ENCODE peak calls at places on chromosomes 1 and 21, in nine cellular contexts. M, Q, C, N, L, Z, V, B and F are unnamed samples.

GRCh38 chr1:116262207-116262994 is 110.6 kb upstream of the ATP1A1 start:
- DNase-seq in C (no peak), B (no peak), Q (no peak), N (no peak), V (no peak), L (no peak), Z (no peak), M (no peak), F (no peak)

GRCh38 chr1:183460596-183460995 is 11.7 kb upstream of the SMG7 start:
- DNase-seq in M (no peak), B (no peak), V (no peak), N (no peak), C (no peak), Z (no peak), L (no peak), Q (no peak), F (no peak)

GRCh38 chr1:27070390-27071048 is 57.9 kb upstream of the TENT5B start:
- DNase-seq in L (no peak), Z (no peak), C (peak; percentile 53), B (no peak), M (no peak), Q (no peak), N (no peak), V (no peak), F (no peak)

GRCh38 chr1:27891196-27891889 is 19.0 kb downstream of the THEMIS2 start:
- DNase-seq in B (no peak), V (no peak), C (no peak), N (no peak), Q (no peak), Z (no peak), M (no peak), L (peak; percentile 67), F (no peak)

GRCh38 chr1:200336901-200337391 is 72.9 kb downstream of the ZNF281 start:
- DNase-seq in C (no peak), B (no peak), Q (no peak), V (no peak), N (no peak), Z (no peak), M (no peak), L (no peak), F (no peak)

GRCh38 chr1:86938450-86938849 is 24.0 kb downstream of the HS2ST1 start:
- DNase-seq in Z (no peak), M (no peak), B (no peak), V (no peak), L (no peak), N (no peak), Q (no peak), C (no peak), F (no peak)

GRCh38 chr1:24216254-24216653 is 29.2 kb upstream of the IFNLR1 start:
- DNase-seq in B (no peak), Q (no peak), C (peak; percentile 74), V (no peak), N (no peak), Z (no peak), L (no peak), M (no peak), F (no peak)

GRCh38 chr1:239814306-239814881 is 277.3 kb upstream of the FMN2 start:
- DNase-seq in L (peak; percentile 60), Q (peak; percentile 67), Z (no peak), M (no peak), V (no peak), N (no peak), B (no peak), C (peak; percentile 53), F (peak; percentile 44)

GRCh38 chr1:4962836-4963235 is 308.4 kb downstream of the AJAP1 start:
- DNase-seq in Q (no peak), V (no peak), L (no peak), B (no peak), M (no peak), Z (no peak), N (no peak), C (no peak), F (no peak)

GRCh38 chr1:167486090-167486824 is 32.1 kb downstream of the CD247 start:
- DNase-seq in N (no peak), C (no peak), M (no peak), V (no peak), B (peak; percentile 26), Q (peak; percentile 51), L (no peak), Z (no peak), F (no peak)

GRCh38 chr1:244653439-244654283 is 735 bp downstream of the DESI2 start:
- DNase-seq in Z (peak; percentile 3), L (no peak), C (no peak), Q (no peak), N (peak; percentile 12), V (no peak), M (no peak), B (no peak), F (no peak)

GRCh38 chr1:47809301-47810084 is 187.7 kb downstream of the TRABD2B start:
- DNase-seq in C (peak; percentile 68), N (no peak), B (no peak), Z (no peak), Q (no peak), V (no peak), M (no peak), L (no peak), F (no peak)

GRCh38 chr1:246035060-246035531 is 472.0 kb downstream of the SMYD3 start:
- DNase-seq in Z (no peak), M (no peak), V (no peak), N (no peak), B (no peak), C (no peak), L (no peak), Q (peak; percentile 31), F (no peak)

GRCh38 chr1:2192031-2192995 is 2.3 kb downstream of the FAAP20 start:
- DNase-seq in L (no peak), V (no peak), M (no peak), N (no peak), Q (no peak), Z (no peak), C (no peak), B (no peak), F (peak; percentile 58)

GRCh38 chr1:36511804-36512798 is 29.4 kb upstream of the CSF3R start:
- DNase-seq in N (no peak), B (no peak), C (no peak), V (peak; percentile 10), M (no peak), Z (no peak), Q (no peak), L (no peak), F (no peak)

GRCh38 chr1:27570823-27571222 is 33.1 kb downstream of the AHDC1 start:
- DNase-seq in V (no peak), N (peak; percentile 62), Q (no peak), Z (peak; percentile 67), C (peak; percentile 90), M (no peak), L (no peak), B (no peak), F (peak; percentile 57)

GRCh38 chr1:181076852-181077251 is 11.6 kb upstream of the IER5 start:
- DNase-seq in C (no peak), L (no peak), M (no peak), V (no peak), Q (no peak), B (no peak), Z (no peak), N (no peak), F (no peak)

GRCh38 chr1:92599184-92599583 is 112.5 kb upstream of the GFI1 start:
- DNase-seq in B (no peak), Q (peak; percentile 20), Z (no peak), L (no peak), M (no peak), N (no peak), C (no peak), V (no peak), F (no peak)

GRCh38 chr1:51433269-51433971 is 85.6 kb downstream of the EPS15 start:
- DNase-seq in C (no peak), Q (no peak), Z (no peak), L (no peak), M (no peak), B (no peak), N (no peak), V (peak; percentile 9), F (no peak)

GRCh38 chr1:104868794-104869193 is 1119.1 kb downstream of the AMY1C start:
- DNase-seq in B (no peak), Q (no peak), N (no peak), Z (no peak), L (no peak), C (no peak), V (no peak), M (no peak), F (no peak)

GRCh38 chr1:3787347-3787710 is 9.0 kb downstream of the LRRC47 start:
- DNase-seq in M (no peak), L (peak; percentile 82), C (no peak), V (no peak), Z (no peak), N (no peak), Q (no peak), B (no peak), F (no peak)

GRCh38 chr1:100861379-100861778 is 33.3 kb downstream of the EXTL2 start:
- DNase-seq in C (no peak), V (no peak), L (no peak), Q (no peak), M (no peak), N (no peak), Z (no peak), B (no peak), F (no peak)

GRCh38 chr1:204991342-204991844 is 51.6 kb upstream of the CNTN2 start:
- DNase-seq in Q (no peak), Z (peak; percentile 50), L (no peak), C (peak; percentile 90), V (no peak), N (no peak), B (no peak), M (no peak), F (no peak)

GRCh38 chr21:16323586-16323985 is 593.8 kb downstream of the USP25 start:
- DNase-seq in L (no peak), Q (no peak), N (no peak), C (no peak), Z (no peak), B (no peak), V (no peak), M (no peak), F (no peak)

GRCh38 chr21:32819702-32820101 is 48.1 kb upstream of the PAXBP1 start:
- DNase-seq in L (no peak), C (no peak), M (no peak), Q (peak; percentile 90), Z (no peak), V (peak; percentile 90), B (no peak), N (no peak), F (peak; percentile 54)

GRCh38 chr1:19007491-19008441 is 51.3 kb upstream of the IFFO2 start:
- DNase-seq in M (no peak), L (no peak), V (no peak), Z (no peak), Q (no peak), C (no peak), B (no peak), N (no peak), F (no peak)

GRCh38 chr1:153567621-153568366 is 2.1 kb upstream of the S100A2 start:
- DNase-seq in C (peak; percentile 84), B (no peak), N (no peak), Q (no peak), M (no peak), L (peak; percentile 78), V (no peak), Z (no peak), F (no peak)

GRCh38 chr1:9942399-9942938 is 722 bp downstream of the LZIC start:
- DNase-seq in C (peak; percentile 34), Z (no peak), B (no peak), V (peak; percentile 33), Q (peak; percentile 67), L (peak; percentile 24), N (no peak), M (no peak), F (no peak)

GRCh38 chr1:220441211-220441610 is 86.7 kb upstream of the MARK1 start:
- DNase-seq in B (no peak), C (no peak), N (no peak), V (no peak), Z (no peak), Q (no peak), L (no peak), M (no peak), F (no peak)

GRCh38 chr1:102183711-102184110 is 187.0 kb upstream of the OLFM3 start:
- DNase-seq in Q (no peak), L (no peak), M (no peak), N (no peak), Z (no peak), C (no peak), V (no peak), B (no peak), F (no peak)

GRCh38 chr1:226764533-226764932 is 25.5 kb upstream of the ITPKB start:
- DNase-seq in B (no peak), Q (no peak), V (no peak), C (no peak), Z (no peak), M (no peak), N (no peak), L (no peak), F (no peak)